ENCODE peak calls at places on chromosomes 4 and X, in five cellular contexts. B, H, A, W and J are unnamed samples. For H3K36me3 and H3K9me3, the result is how much of the 10 kb centered on the place peaks cover.

GRCh38 chrX:71315917-71316316 is 14.4 kb downstream of the ITGB1BP2 start:
- DNase-seq in B (no peak), H (no peak), A (peak), W (no peak), J (no peak)

GRCh38 chr4:156238171-156238570 is 284.5 kb upstream of the CTSO start:
- DNase-seq in B (no peak), H (no peak), A (no peak), W (no peak), J (no peak)

GRCh38 chrX:11187001-11187400 is 75.9 kb downstream of the HCCS start:
- DNase-seq in B (no peak), H (no peak), A (no peak), W (no peak), J (no peak)

GRCh38 chrX:39809326-39809725 is 288.4 kb downstream of the BCOR start:
- DNase-seq in B (no peak), H (no peak), A (no peak), W (no peak), J (no peak)

GRCh38 chr4:135917016-135917415 is 1615.3 kb downstream of the PCDH18 start:
- DNase-seq in B (no peak), H (no peak), A (no peak), W (no peak), J (no peak)

GRCh38 chrX:150730719-150731118 is 37.5 kb downstream of the MTMR1 start:
- DNase-seq in B (no peak), H (no peak), A (no peak), W (no peak), J (no peak)

GRCh38 chrX:73916931-73917657 is 354.1 kb downstream of the CHIC1 start:
- DNase-seq in B (no peak), H (peak), A (no peak), W (no peak), J (no peak)

GRCh38 chr4:5751918-5752802 is 41.2 kb downstream of the EVC start:
- DNase-seq in B (no peak), H (peak), A (no peak), W (no peak), J (no peak)

GRCh38 chr4:86032476-86033022 is 327.3 kb downstream of the MAPK10 start:
- DNase-seq in B (peak), H (no peak), A (no peak), W (no peak), J (peak)

GRCh38 chr4:185307136-185307950 is 88.4 kb downstream of the LRP2BP start:
- DNase-seq in B (no peak), H (peak), A (no peak), W (no peak), J (no peak)

GRCh38 chr4:6180841-6181631 is 19.3 kb downstream of the JAKMIP1 start:
- DNase-seq in B (no peak), H (no peak), A (peak), W (no peak), J (no peak)

GRCh38 chrX:1464282-1465131 is 11.8 kb upstream of the ASMTL start:
- DNase-seq in B (peak), H (no peak), A (peak), W (no peak), J (peak)

GRCh38 chr4:188220006-188220405 is 80.8 kb downstream of the TRIML1 start:
- DNase-seq in B (no peak), H (no peak), A (no peak), W (no peak), J (no peak)

GRCh38 chr4:2583092-2583491 is 46.6 kb downstream of the FAM193A start:
- DNase-seq in B (no peak), H (no peak), A (no peak), W (no peak), J (no peak)

GRCh38 chr4:88759039-88759631 is 61.5 kb upstream of the NAP1L5 start:
- DNase-seq in B (no peak), H (peak), A (no peak), W (no peak), J (no peak)

DNA sequence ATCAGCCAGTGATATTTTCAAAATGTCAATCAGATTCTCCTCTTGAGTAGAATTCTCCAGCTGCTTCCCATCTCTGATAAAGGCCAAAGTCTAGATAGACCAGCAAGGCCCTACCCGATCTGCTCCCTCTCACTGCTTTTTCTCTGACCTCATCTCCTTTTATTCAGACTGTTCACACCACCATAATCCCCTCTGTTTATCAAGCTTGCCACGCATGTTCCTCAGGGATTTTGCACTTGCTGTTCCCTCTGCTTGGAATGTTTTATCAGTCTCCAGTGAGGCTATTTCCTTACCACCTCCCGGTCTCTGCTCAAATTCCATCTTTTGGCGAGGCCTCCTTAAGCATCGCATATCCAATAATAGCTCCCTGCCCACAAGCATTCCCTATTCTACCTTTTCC is 20.1 kb downstream of the NOCT start:
- DNase-seq in B (no peak), H (no peak), A (no peak), W (no peak), J (no peak)
- H3K36me3 ChIP-seq in B (under half), H (under half), A (under half), W (under half), J (under half)

GRCh38 chr4:182645511-182645910 is 271.7 kb downstream of the DCTD start:
- DNase-seq in B (no peak), H (no peak), A (no peak), W (no peak), J (no peak)

GRCh38 chr4:182644326-182645050 is 272.7 kb downstream of the DCTD start:
- DNase-seq in B (no peak), H (no peak), A (no peak), W (no peak), J (no peak)

GRCh38 chr4:182643801-182644311 is 273.3 kb downstream of the DCTD start:
- DNase-seq in B (peak), H (no peak), A (no peak), W (peak), J (no peak)

GRCh38 chr4:182647901-182648300 is 269.3 kb downstream of the DCTD start:
- DNase-seq in B (no peak), H (no peak), A (no peak), W (no peak), J (no peak)

DNA sequence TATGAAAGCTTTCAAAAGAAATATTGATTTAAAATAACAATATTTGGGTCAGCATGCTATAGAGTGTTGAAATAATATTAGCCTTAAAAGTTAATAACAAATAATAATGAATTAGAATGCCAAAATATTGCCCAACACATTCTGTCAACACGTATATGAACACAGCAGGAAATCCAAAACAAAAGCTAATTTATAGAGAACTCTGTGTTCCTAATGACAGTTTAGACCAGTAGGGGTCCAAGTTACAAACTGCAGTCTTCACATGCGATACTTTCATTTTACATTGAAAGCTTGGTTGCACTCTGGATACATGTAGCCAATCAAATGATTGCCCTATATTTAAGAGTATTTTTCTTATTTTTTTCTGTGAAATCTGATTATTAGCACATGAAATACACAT is 274.4 kb downstream of the DCTD start:
- DNase-seq in B (no peak), H (no peak), A (no peak), W (no peak), J (no peak)
- H3K27ac ChIP-seq in B (no peak), H (no peak), A (no peak), W (no peak), J (no peak)

DNA sequence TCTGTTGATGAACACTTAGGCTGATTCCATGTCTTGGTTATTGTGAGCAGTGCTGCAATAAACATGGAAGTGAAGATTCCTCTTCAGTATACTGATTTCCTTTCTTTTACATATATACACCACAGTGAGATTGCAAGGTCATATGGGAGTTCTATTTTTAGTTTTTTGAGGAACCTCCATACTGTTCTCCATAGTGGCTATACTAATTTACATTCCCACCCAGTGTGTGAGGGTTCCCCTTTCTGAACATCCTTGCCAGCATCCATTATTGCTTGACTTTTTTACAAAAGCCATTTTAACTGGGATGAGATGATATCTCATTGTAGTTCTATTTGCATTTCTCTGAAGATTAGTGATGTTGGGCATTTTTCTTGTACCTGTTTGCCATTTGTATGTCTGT is 80.5 kb upstream of the GALNT7 start:
- DNase-seq in B (no peak), H (no peak), A (no peak), W (no peak), J (no peak)
- H3K9me3 ChIP-seq in B (under half), H (under half), A (under half), W (under half), J (under half)

DNA sequence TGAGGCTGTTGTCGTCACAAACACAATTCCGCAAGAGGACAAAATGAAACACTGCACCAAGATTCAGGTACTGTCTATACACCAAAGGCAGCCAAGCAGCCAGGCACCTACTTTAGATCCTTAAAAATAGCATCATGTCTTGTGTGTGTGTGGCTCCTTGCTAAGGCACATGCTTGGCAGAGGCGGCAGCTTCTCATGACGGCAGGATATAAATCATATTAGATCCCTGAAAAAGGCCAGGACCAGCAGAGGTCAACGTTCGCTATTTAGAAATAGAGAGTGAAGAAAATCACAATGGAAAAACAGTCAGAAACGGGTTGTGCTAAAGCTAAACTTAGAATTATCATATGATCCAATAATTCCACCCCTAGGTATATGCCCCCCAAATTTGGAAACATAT is 29.5 kb downstream of the PRPS2 start:
- DNase-seq in B (no peak), H (no peak), A (no peak), W (no peak), J (no peak)
- H3K36me3 ChIP-seq in B (under half), H (under half), A (under half), W (under half), J (under half)

DNA sequence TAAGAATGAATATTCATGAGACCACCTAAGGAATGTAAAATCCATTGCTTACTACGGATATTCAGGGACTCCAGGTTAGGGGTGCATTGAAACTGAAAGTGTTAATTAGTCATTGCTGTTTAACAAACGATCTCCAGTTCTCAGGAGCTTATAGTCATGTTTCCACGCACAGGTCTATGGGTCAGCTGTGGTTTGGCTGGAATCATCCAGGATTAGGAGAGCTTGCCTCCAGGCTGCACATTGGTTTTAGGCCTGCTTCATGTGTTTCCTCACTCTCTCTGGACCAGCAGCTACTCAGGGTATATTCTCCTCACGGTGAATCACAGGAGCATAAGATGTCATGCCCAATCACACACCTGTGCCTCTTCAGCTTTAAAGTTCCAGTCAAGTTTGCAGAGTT is 98.9 kb downstream of the ATXN3L start:
- DNase-seq in B (no peak), H (no peak), A (no peak), W (no peak), J (no peak)
- H3K27ac ChIP-seq in B (no peak), H (no peak), A (no peak), W (no peak), J (peak)